ENCODE peak calls at places on chromosome 9, in four cellular contexts. J, K, U and H are unnamed samples.

GRCh38 chr9:93575706-93576295 is 583 bp upstream of the PHF2 start:
- DNase-seq in J (peak), K (peak), U (peak), H (peak)

GRCh38 chr9:94982211-94982610 is 255.7 kb downstream of the AOPEP start:
- DNase-seq in J (no peak), K (no peak), U (no peak), H (no peak)

GRCh38 chr9:136090060-136090735 is 4.9 kb downstream of the NACC2 start:
- DNase-seq in J (no peak), K (no peak), U (no peak), H (no peak)

GRCh38 chr9:95024097-95024671 is 293.3 kb downstream of the FANCC start:
- DNase-seq in J (peak), K (no peak), U (no peak), H (no peak)

GRCh38 chr9:27333241-27334052 is 36.5 kb upstream of the EQTN start:
- DNase-seq in J (peak), K (peak), U (no peak), H (peak)

GRCh38 chr9:34562136-34562745 is 27.3 kb downstream of the CNTFR start:
- DNase-seq in J (peak), K (no peak), U (no peak), H (peak)

GRCh38 chr9:21252727-21253547 is 13.1 kb upstream of the IFNA14 start:
- DNase-seq in J (peak), K (peak), U (no peak), H (peak)

GRCh38 chr9:120578614-120579013 is 1.4 kb downstream of the CDK5RAP2 start:
- DNase-seq in J (no peak), K (no peak), U (no peak), H (no peak)

GRCh38 chr9:77453857-77454647 is 194.1 kb downstream of the GNA14 start:
- DNase-seq in J (no peak), K (no peak), U (peak), H (no peak)

GRCh38 chr9:114836769-114837168 is 30.9 kb upstream of the TNFSF15 start:
- DNase-seq in J (no peak), K (no peak), U (no peak), H (no peak)

GRCh38 chr9:108272350-108272899 is 583.4 kb downstream of the ACTL7B start:
- DNase-seq in J (peak), K (peak), U (no peak), H (peak)

GRCh38 chr9:6944093-6944551 is 186.3 kb downstream of the KDM4C start:
- DNase-seq in J (no peak), K (peak), U (no peak), H (no peak)

GRCh38 chr9:3960661-3961144 is 339.2 kb downstream of the GLIS3 start:
- DNase-seq in J (no peak), K (peak), U (no peak), H (no peak)

GRCh38 chr9:121483049-121483448 is 16.6 kb downstream of the GGTA1 start:
- DNase-seq in J (no peak), K (no peak), U (no peak), H (no peak)

GRCh38 chr9:15142903-15143534 is 164.0 kb downstream of the TTC39B start:
- DNase-seq in J (peak), K (peak), U (no peak), H (peak)

GRCh38 chr9:129318121-129319075 is 140.3 kb upstream of the IER5L start:
- DNase-seq in J (no peak), K (peak), U (no peak), H (no peak)

GRCh38 chr9:73143606-73144328 is 7.9 kb upstream of the ANXA1 start:
- DNase-seq in J (peak), K (peak), U (no peak), H (no peak)

GRCh38 chr9:34652608-34653007 is 623 bp downstream of the IL11RA start:
- DNase-seq in J (no peak), K (peak), U (no peak), H (no peak)

GRCh38 chr9:77512876-77513275 is 135.2 kb downstream of the GNA14 start:
- DNase-seq in J (peak), K (peak), U (no peak), H (no peak)

GRCh38 chr9:5580650-5581049 is 48.3 kb upstream of the RIC1 start:
- DNase-seq in J (no peak), K (no peak), U (no peak), H (peak)

GRCh38 chr9:3288686-3289085 is 237.1 kb downstream of the RFX3 start:
- DNase-seq in J (no peak), K (no peak), U (no peak), H (no peak)

GRCh38 chr9:99824378-99825157 is 2.9 kb downstream of the NR4A3 start:
- DNase-seq in J (no peak), K (no peak), U (peak), H (peak)

GRCh38 chr9:105281926-105282325 is 37.5 kb downstream of the SLC44A1 start:
- DNase-seq in J (no peak), K (no peak), U (no peak), H (no peak)

GRCh38 chr9:124782661-124783574 is 6.0 kb downstream of the OLFML2A start:
- DNase-seq in J (no peak), K (no peak), U (no peak), H (no peak)

GRCh38 chr9:2764371-2764770 is 47.1 kb downstream of the KCNV2 start:
- DNase-seq in J (no peak), K (no peak), U (no peak), H (peak)

GRCh38 chr9:36877239-36877638 is 156.8 kb downstream of the PAX5 start:
- DNase-seq in J (no peak), K (no peak), U (peak), H (peak)

GRCh38 chr9:12065050-12065449 is 628.1 kb upstream of the TYRP1 start:
- DNase-seq in J (no peak), K (no peak), U (no peak), H (no peak)

GRCh38 chr9:126939821-126940221 is 25.2 kb downstream of the RALGPS1 start:
- DNase-seq in J (peak), K (no peak), U (no peak), H (no peak)

GRCh38 chr9:2711716-2712115 is 5.6 kb upstream of the KCNV2 start:
- DNase-seq in J (no peak), K (no peak), U (no peak), H (no peak)

GRCh38 chr9:95494022-95494415 is 22.8 kb downstream of the PTCH1 start:
- DNase-seq in J (no peak), K (no peak), U (peak), H (no peak)

GRCh38 chr9:36744678-36745077 is 172.0 kb downstream of the MELK start:
- DNase-seq in J (no peak), K (no peak), U (no peak), H (no peak)

GRCh38 chr9:34332370-34332964 is 3.1 kb downstream of the NUDT2 start:
- DNase-seq in J (peak), K (peak), U (no peak), H (peak)

GRCh38 chr9:12819436-12820185 is 44.8 kb downstream of the LURAP1L start:
- DNase-seq in J (peak), K (no peak), U (no peak), H (peak)

GRCh38 chr9:133979124-133979920 is 12.8 kb downstream of the VAV2 start:
- DNase-seq in J (no peak), K (peak), U (peak), H (peak)

DNA sequence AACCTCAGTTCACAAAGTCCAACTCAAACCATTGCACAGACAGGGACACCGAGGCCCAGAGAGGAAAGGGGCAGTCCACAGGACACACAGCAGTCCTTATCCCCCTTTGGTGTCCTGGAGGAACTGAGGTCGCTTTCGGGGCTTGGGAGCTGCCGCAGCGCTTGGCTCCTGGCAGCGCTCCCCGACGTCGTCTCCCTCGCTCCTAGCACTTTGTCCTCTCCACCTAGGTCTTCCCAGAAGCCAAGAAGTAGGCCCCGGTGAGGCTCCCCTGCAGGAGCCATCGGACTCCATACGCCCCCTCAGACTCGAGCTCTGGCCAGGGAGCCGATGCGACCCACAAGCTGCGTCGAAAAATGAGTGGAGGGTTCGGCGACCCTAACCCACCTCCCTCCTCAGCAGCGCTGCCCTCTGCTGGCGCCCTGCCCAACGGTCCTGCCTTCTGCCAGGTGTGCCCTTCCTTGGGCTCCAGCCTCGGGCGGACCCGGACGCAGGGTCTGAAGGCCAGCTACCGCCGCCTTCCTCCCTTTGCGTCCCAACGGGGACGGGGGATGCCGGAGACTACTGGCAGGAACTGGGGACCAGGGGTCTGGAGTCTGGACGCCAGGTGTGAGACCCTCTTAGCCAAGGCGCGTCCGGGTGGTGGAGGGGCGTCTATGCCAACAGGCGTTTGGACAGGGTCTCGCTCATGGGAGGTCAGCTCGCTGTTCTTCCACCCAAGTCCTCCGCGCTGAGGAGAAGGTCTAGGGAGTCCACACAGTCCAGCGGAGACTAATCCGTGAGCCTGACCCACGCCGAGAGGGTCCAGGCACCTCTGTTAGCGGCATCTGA is 2.1 kb upstream of the PRDM12 start:
- DNase-seq in J (no peak), K (no peak), U (no peak), H (no peak)
- TF ChIP-seq CTCF in J (no peak), K (no peak), U (no peak), H (no peak)

GRCh38 chr9:71094708-71095251 is 26.6 kb downstream of the TRPM3 start:
- DNase-seq in J (no peak), K (no peak), U (no peak), H (no peak)
- H3K4me3 ChIP-seq in J (no peak), K (no peak), U (no peak), H (no peak)

GRCh38 chr9:1460143-1460769 is 410.1 kb downstream of the DMRT2 start:
- DNase-seq in J (peak), K (no peak), U (no peak), H (peak)
- TF ChIP-seq CTCF in J (no peak), K (no peak), U (peak), H (peak)

DNA sequence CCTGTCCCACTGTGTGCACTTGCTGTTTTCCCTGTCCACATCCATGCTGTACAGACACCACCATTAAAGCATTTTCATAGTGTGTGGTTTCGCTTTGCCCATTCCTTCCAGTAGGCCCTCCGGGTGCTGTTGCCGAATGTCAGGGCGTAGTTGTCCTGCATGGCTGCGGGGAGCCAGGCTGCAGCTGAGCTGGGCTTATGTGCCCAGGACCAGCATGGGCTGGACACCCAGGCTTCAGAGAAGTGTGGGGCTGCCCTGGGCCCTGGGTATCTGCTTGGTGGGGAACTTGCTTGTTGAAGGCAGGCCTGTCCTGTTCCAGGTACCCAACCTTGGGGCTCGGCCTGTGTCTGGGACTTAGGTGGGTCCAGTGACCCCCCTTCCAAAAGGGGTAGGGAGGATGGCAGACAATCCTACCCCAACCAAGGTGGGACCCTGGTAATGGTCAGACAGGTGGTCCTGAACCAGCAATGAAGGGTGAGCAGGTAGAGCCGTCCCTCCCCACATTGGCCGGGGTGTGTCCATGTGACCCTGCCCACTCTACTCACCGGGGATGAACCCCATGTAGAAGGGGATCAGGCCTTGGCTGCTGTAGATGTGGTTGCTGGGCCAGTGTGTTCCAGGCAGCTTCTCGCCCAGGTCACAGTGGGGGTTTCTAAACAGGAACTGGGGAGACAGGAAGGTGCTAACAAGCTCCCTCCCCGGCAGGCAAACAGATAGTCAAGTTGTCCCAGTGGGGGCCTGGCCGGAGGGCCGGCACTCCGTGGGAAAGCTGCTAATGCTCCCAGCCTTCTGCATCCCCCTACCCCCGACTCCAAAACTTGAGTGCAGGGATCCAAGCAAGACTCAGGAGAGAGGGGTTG is 2.8 kb downstream of the TUBB4B start:
- DNase-seq in J (no peak), K (no peak), U (no peak), H (no peak)
- H3K4me3 ChIP-seq in J (peak), K (no peak), U (no peak), H (no peak)

GRCh38 chr9:86585422-86586143 is 231.4 kb upstream of the TUT7 start:
- DNase-seq in J (no peak), K (peak), U (no peak), H (no peak)

GRCh38 chr9:86591472-86591871 is 237.3 kb upstream of the TUT7 start:
- DNase-seq in J (no peak), K (no peak), U (no peak), H (no peak)

GRCh38 chr9:86594724-86595123 is 240.5 kb upstream of the TUT7 start:
- DNase-seq in J (no peak), K (no peak), U (no peak), H (no peak)

GRCh38 chr9:86586144-86586494 is 231.9 kb upstream of the TUT7 start:
- DNase-seq in J (no peak), K (no peak), U (no peak), H (no peak)

DNA sequence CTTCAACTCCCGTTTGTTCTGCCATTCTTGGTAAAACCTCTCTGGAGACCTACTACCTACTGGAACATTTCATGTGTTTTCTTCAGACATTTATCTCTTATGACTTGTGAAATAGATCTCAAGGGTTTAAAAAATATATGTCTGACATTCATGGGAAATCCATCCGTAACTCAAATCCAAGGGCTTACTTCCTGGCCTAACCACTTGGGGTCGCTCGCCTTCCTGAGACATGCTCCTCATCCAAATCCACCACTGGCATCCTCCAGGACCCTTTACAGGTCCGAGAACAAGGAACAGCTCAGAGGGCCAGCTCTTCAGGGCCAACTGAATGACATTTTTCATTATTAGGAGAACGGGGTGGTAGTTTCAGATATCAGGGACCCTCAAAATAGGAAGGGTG is 235.1 kb upstream of the TUT7 start:
- DNase-seq in J (peak), K (no peak), U (no peak), H (no peak)
- TF ChIP-seq CTCF in J (no peak), K (no peak), U (peak), H (no peak)

DNA sequence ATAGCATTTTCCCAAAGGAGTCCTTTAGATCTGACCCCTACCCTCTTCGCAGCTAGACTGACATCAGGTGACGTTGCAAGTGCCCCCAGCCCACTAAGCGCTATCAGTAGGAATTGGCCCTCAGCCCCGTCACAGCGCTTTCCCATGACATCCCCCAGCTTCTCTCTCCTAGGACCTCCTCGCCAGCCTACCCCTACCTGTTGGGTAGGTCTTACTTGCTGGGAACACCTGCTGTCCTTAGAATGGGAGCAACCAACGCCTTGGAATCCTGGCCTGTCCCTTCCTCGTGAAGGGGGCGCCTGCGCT is 589 bp upstream of the PIP5K1B start:
- DNase-seq in J (no peak), K (no peak), U (no peak), H (no peak)
- H3K4me3 ChIP-seq in J (peak), K (peak), U (peak), H (peak)

GRCh38 chr9:131296452-131296851 is 6.9 kb downstream of the PLPP7 start:
- DNase-seq in J (no peak), K (no peak), U (no peak), H (no peak)
- TF ChIP-seq CTCF in J (no peak), K (no peak), U (no peak), H (no peak)

DNA sequence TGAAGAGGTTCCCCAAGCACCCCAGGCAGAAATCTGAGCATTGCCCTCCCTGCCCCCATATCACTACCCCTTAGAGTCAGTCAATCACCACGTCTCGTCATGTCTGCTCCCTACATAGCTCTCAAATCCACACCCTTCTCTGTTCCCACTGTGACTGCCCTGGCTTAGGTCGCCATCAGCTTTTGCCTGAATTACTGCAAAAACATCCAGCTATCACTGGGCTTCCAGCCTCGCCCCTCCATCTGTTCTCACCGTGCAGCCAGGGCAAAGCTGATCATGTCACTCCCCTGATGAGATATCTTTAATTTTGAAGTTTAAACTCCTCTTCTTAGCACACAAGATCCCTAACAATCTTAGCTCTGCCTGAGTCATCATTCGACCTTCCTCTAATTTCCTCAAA is 89.6 kb upstream of the TBC1D2 start:
- DNase-seq in J (no peak), K (no peak), U (no peak), H (no peak)
- H3K4me3 ChIP-seq in J (no peak), K (no peak), U (no peak), H (no peak)